ENCODE peak calls at places on chromosomes 4 and X, in five cellular contexts. One of them, this sample, is unnamed.

GRCh38 chr4:176584031-176584430 is 208.7 kb downstream of the VEGFC start:
- DNase-seq in IMR-90: peak; percentile 20
- DNase-seq in aorta: no peak
- DNase-seq in CD8-positive, alpha-beta memory T cell: no peak
- DNase-seq in right cardiac atrium: no peak
- DNase-seq in this sample: no peak

GRCh38 chr4:60656171-60656570 is 544.0 kb upstream of the ADGRL3 start:
- DNase-seq in IMR-90: peak; percentile 13
- DNase-seq in aorta: no peak
- DNase-seq in CD8-positive, alpha-beta memory T cell: no peak
- DNase-seq in right cardiac atrium: no peak
- DNase-seq in this sample: no peak

GRCh38 chr4:88447339-88447738 is 9.6 kb upstream of the HERC5 start:
- DNase-seq in IMR-90: no peak
- DNase-seq in aorta: no peak
- DNase-seq in CD8-positive, alpha-beta memory T cell: no peak
- DNase-seq in right cardiac atrium: no peak
- DNase-seq in this sample: no peak

GRCh38 chrX:144388738-144389137 is 504.9 kb downstream of the UBE2NL start:
- DNase-seq in IMR-90: no peak
- DNase-seq in aorta: no peak
- DNase-seq in CD8-positive, alpha-beta memory T cell: no peak
- DNase-seq in right cardiac atrium: no peak
- DNase-seq in this sample: no peak

GRCh38 chrX:99572711-99573110 is 837.4 kb downstream of the PCDH19 start:
- DNase-seq in IMR-90: no peak
- DNase-seq in aorta: no peak
- DNase-seq in CD8-positive, alpha-beta memory T cell: no peak
- DNase-seq in right cardiac atrium: no peak
- DNase-seq in this sample: no peak

GRCh38 chr4:126267689-126268088 is 952.9 kb downstream of the FAT4 start:
- DNase-seq in IMR-90: peak; percentile 43
- DNase-seq in aorta: no peak
- DNase-seq in CD8-positive, alpha-beta memory T cell: no peak
- DNase-seq in right cardiac atrium: no peak
- DNase-seq in this sample: no peak

GRCh38 chrX:112083624-112084326 is 1.2 kb upstream of the TRPC5 start:
- DNase-seq in IMR-90: no peak
- DNase-seq in aorta: peak; percentile 33
- DNase-seq in CD8-positive, alpha-beta memory T cell: no peak
- DNase-seq in right cardiac atrium: no peak
- DNase-seq in this sample: no peak

GRCh38 chr4:15754323-15754722 is 23.8 kb upstream of the CD38 start:
- DNase-seq in IMR-90: peak; percentile 77
- DNase-seq in aorta: no peak
- DNase-seq in CD8-positive, alpha-beta memory T cell: peak; percentile 57
- DNase-seq in right cardiac atrium: no peak
- DNase-seq in this sample: no peak

GRCh38 chr4:25158817-25159216 is 1.4 kb downstream of the SEPSECS start:
- DNase-seq in IMR-90: no peak
- DNase-seq in aorta: no peak
- DNase-seq in CD8-positive, alpha-beta memory T cell: no peak
- DNase-seq in right cardiac atrium: no peak
- DNase-seq in this sample: no peak

GRCh38 chr4:75048208-75048879 is 115.4 kb downstream of the PARM1 start:
- DNase-seq in IMR-90: no peak
- DNase-seq in aorta: no peak
- DNase-seq in CD8-positive, alpha-beta memory T cell: no peak
- DNase-seq in right cardiac atrium: no peak
- DNase-seq in this sample: no peak

GRCh38 chr4:180635276-180635675 is 1607.9 kb upstream of the TENM3 start:
- DNase-seq in IMR-90: no peak
- DNase-seq in aorta: no peak
- DNase-seq in CD8-positive, alpha-beta memory T cell: no peak
- DNase-seq in right cardiac atrium: no peak
- DNase-seq in this sample: no peak

GRCh38 chrX:149760965-149761364 is 12.9 kb upstream of the HSFX1 start:
- DNase-seq in IMR-90: no peak
- DNase-seq in aorta: peak; percentile 26
- DNase-seq in CD8-positive, alpha-beta memory T cell: no peak
- DNase-seq in right cardiac atrium: no peak
- DNase-seq in this sample: no peak

GRCh38 chrX:99752776-99753175 is 657.3 kb downstream of the PCDH19 start:
- DNase-seq in IMR-90: no peak
- DNase-seq in aorta: no peak
- DNase-seq in CD8-positive, alpha-beta memory T cell: no peak
- DNase-seq in right cardiac atrium: no peak
- DNase-seq in this sample: no peak

GRCh38 chr4:120692964-120693363 is 229.6 kb downstream of the PRDM5 start:
- DNase-seq in IMR-90: peak; percentile 93
- DNase-seq in aorta: no peak
- DNase-seq in CD8-positive, alpha-beta memory T cell: no peak
- DNase-seq in right cardiac atrium: peak; percentile 17
- DNase-seq in this sample: no peak

GRCh38 chr4:8314691-8315255 is 45.2 kb downstream of the HTRA3 start:
- DNase-seq in IMR-90: no peak
- DNase-seq in aorta: peak; percentile 32
- DNase-seq in CD8-positive, alpha-beta memory T cell: no peak
- DNase-seq in right cardiac atrium: no peak
- DNase-seq in this sample: no peak

GRCh38 chrX:137032378-137032694 is 1.5 kb downstream of the GPR101 start:
- DNase-seq in IMR-90: no peak
- DNase-seq in aorta: no peak
- DNase-seq in CD8-positive, alpha-beta memory T cell: no peak
- DNase-seq in right cardiac atrium: no peak
- DNase-seq in this sample: no peak

GRCh38 chrX:12138366-12139313 is at the start of gene FRMPD4:
- DNase-seq in IMR-90: peak; percentile 24
- DNase-seq in aorta: peak; percentile 71
- DNase-seq in CD8-positive, alpha-beta memory T cell: no peak
- DNase-seq in right cardiac atrium: no peak
- DNase-seq in this sample: no peak
- H3K4me3 ChIP-seq in IMR-90: peak within 1 kb of the TSS; percentile 61
- H3K4me3 ChIP-seq in aorta: no peak within 1 kb of the TSS
- H3K4me3 ChIP-seq in CD8-positive, alpha-beta memory T cell: no peak within 1 kb of the TSS
- H3K4me3 ChIP-seq in right cardiac atrium: peak within 1 kb of the TSS; percentile 50
- H3K4me3 ChIP-seq in this sample: no peak within 1 kb of the TSS

DNA sequence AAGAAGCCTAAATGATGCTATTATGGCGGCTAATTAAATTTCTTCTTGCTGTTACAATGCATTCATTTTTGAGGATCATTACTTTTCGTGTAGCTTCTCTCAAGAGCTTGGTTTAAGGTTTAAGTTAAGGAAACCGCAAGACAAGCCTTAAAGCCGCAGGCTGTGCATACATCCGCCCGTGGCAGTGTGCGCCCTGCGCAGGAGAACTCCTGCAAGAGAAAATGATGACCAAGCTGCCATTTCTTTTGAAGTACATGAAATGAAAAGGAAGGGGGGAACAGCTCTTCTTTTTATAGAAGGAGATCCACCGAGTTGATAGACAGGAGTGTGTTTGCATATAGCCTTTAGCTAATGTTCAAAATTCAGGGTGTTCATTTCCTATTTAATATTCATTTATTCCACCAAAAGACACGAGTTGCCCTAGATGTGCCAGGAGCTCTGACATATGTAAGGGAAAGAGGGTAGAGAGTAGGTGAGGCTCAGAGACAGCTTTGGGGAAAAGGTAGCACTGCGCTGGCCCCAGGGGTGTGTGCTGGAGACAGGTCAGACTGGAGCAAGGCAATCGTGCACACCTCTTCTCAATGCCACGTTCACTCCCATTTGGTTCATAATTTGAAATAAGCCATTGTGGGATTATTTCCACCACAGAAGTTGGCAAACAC is 112.1 kb upstream of the LDB2 start:
- DNase-seq in IMR-90: no peak
- DNase-seq in aorta: no peak
- DNase-seq in CD8-positive, alpha-beta memory T cell: no peak
- DNase-seq in right cardiac atrium: no peak
- DNase-seq in this sample: no peak
- H3K27ac ChIP-seq in IMR-90: no peak overlapping the region
- H3K27ac ChIP-seq in aorta: no peak overlapping the region
- H3K27ac ChIP-seq in CD8-positive, alpha-beta memory T cell: no peak overlapping the region
- H3K27ac ChIP-seq in right cardiac atrium: no peak overlapping the region
- H3K27ac ChIP-seq in this sample: no peak overlapping the region

GRCh38 chr4:71635094-71635493 is 148.8 kb downstream of the GC start:
- DNase-seq in IMR-90: no peak
- DNase-seq in aorta: no peak
- DNase-seq in CD8-positive, alpha-beta memory T cell: no peak
- DNase-seq in right cardiac atrium: no peak
- DNase-seq in this sample: no peak
- H3K4me3 ChIP-seq in IMR-90: no peak overlapping the region
- H3K4me3 ChIP-seq in aorta: no peak overlapping the region
- H3K4me3 ChIP-seq in CD8-positive, alpha-beta memory T cell: no peak overlapping the region
- H3K4me3 ChIP-seq in right cardiac atrium: no peak overlapping the region
- H3K4me3 ChIP-seq in this sample: no peak overlapping the region

DNA sequence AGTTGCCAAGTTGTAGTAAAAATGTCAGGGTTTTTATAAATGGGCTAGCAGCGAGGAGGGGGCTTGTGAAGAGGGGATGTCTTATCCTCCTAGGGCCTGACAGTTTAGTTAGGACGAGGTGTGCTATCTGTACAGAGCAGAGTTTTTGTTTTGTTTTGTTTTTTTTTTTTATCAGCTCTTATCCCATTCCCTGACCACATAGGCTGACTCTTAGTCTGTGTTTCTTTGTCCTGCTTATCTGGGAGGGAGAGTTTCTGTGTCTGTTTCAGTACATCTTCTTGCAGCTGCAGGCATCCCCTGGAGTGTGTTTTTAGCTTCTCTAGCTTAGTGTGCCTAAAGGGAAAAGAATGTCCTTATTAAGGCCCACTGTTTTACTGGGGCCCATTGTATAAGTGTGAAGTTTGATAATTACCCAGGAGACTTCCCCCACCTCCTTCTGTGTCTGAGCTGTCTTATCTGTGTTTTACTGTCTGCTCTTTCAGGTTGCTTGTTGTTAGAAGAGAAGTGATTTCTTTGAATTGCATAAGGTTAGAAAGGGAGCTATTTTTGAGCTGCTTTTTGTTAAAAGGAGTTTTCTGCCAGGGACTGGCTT is 32.0 kb downstream of the PAGE2 start:
- DNase-seq in IMR-90: no peak
- DNase-seq in aorta: no peak
- DNase-seq in CD8-positive, alpha-beta memory T cell: no peak
- DNase-seq in right cardiac atrium: no peak
- DNase-seq in this sample: no peak
- H3K27ac ChIP-seq in IMR-90: no peak overlapping the region
- H3K27ac ChIP-seq in aorta: no peak overlapping the region
- H3K27ac ChIP-seq in CD8-positive, alpha-beta memory T cell: peak overlapping the region; percentile 47
- H3K27ac ChIP-seq in right cardiac atrium: no peak overlapping the region
- H3K27ac ChIP-seq in this sample: no peak overlapping the region

DNA sequence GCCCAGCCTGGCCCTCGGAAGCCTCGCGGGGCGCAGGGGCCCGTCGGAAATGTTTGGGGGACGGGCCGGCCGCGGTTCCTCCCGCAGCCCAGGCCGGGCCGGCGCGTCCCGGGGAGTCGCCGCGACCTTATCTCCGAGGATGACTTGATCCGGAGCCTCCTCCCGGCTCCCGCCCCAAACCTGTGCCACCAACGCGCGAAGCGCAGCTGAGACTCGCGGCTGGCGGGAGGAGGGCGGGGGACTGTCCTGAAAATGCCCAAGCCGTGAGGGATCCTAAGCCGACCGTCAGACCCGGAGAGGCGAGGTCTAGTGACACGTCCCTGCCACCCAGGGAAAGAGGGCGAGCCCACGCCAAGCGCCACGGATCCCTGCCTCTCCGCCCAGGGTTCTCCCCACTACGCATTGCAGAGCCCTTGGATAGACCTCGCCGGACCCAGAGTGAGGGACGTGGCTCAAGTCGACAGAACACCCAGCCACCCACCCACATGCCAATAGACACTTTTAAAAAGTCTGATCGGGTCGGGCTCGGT is 26.9 kb downstream of the UTP14A start:
- DNase-seq in IMR-90: no peak
- DNase-seq in aorta: peak; percentile 76
- DNase-seq in CD8-positive, alpha-beta memory T cell: no peak
- DNase-seq in right cardiac atrium: peak; percentile 69
- DNase-seq in this sample: no peak
- H3K4me3 ChIP-seq in IMR-90: peak overlapping the region; percentile 78
- H3K4me3 ChIP-seq in aorta: peak overlapping the region; percentile 54
- H3K4me3 ChIP-seq in CD8-positive, alpha-beta memory T cell: no peak overlapping the region
- H3K4me3 ChIP-seq in right cardiac atrium: peak overlapping the region; percentile 73
- H3K4me3 ChIP-seq in this sample: no peak overlapping the region

GRCh38 chr4:39365931-39366771 is at the start of gene RFC1:
- DNase-seq in IMR-90: peak; percentile 88
- DNase-seq in aorta: peak; percentile 98
- DNase-seq in CD8-positive, alpha-beta memory T cell: peak; percentile 95
- DNase-seq in right cardiac atrium: peak; percentile 98
- DNase-seq in this sample: peak; percentile 88

GRCh38 chr4:39363773-39364393 is 2.3 kb downstream of the RFC1 start:
- DNase-seq in IMR-90: no peak
- DNase-seq in aorta: no peak
- DNase-seq in CD8-positive, alpha-beta memory T cell: no peak
- DNase-seq in right cardiac atrium: no peak
- DNase-seq in this sample: no peak

GRCh38 chr4:39367166-39367565 is 1.0 kb upstream of the RFC1 start:
- DNase-seq in IMR-90: no peak
- DNase-seq in aorta: no peak
- DNase-seq in CD8-positive, alpha-beta memory T cell: no peak
- DNase-seq in right cardiac atrium: no peak
- DNase-seq in this sample: no peak

GRCh38 chr4:39362827-39363226 is 3.3 kb downstream of the RFC1 start:
- DNase-seq in IMR-90: peak; percentile 88
- DNase-seq in aorta: no peak
- DNase-seq in CD8-positive, alpha-beta memory T cell: no peak
- DNase-seq in right cardiac atrium: no peak
- DNase-seq in this sample: no peak

DNA sequence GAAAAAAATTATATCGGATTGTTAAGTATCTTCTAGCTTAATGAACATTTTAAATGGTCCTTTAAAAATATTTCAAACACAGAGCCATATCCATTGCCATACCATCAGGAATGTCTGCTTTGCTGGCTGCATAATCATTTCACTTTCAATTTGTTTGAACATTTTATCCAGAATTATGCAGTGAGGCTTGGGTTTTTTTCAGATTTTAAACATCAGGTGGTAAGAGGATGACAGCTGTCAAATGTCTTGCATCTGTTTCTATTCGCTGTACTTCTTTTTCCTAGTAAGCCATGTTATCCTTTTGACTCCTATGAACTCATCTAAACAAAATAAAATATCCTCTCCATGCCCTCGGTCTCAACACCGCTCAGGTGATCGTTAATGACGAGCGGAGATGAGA is 802 bp downstream of the RFC1 start:
- DNase-seq in IMR-90: no peak
- DNase-seq in aorta: no peak
- DNase-seq in CD8-positive, alpha-beta memory T cell: no peak
- DNase-seq in right cardiac atrium: no peak
- DNase-seq in this sample: no peak
- H3K27ac ChIP-seq in IMR-90: no peak overlapping the region
- H3K27ac ChIP-seq in aorta: peak overlapping the region; percentile 49
- H3K27ac ChIP-seq in CD8-positive, alpha-beta memory T cell: peak overlapping the region; percentile 84
- H3K27ac ChIP-seq in right cardiac atrium: peak overlapping the region; percentile 81
- H3K27ac ChIP-seq in this sample: peak overlapping the region; percentile 78

This sample was measured in CD4-positive, CD25-positive, alpha-beta regulatory T cell.